ENCODE peak calls at places on chromosomes 3 and 15, in seven cellular contexts. E, O, Q, I, B, M and C are unnamed samples.
A peak's percentile ranks its signal among the peaks of the same experiment; 100 is the strongest.

GRCh38 chr3:54841461-54841860 is 86.4 kb downstream of the LRTM1 start:
- DNase-seq in E (no peak), O (no peak), Q (no peak), I (no peak), B (no peak), M (no peak), C (no peak)

GRCh38 chr3:170488802-170489201 is 70.1 kb downstream of the CLDN11 start:
- DNase-seq in E (no peak), O (no peak), Q (no peak), I (no peak), B (peak; percentile 78), M (no peak), C (no peak)

GRCh38 chr3:69210068-69210730 is 87.8 kb upstream of the LMOD3 start:
- DNase-seq in E (no peak), O (no peak), Q (no peak), I (no peak), B (no peak), M (no peak), C (no peak)

GRCh38 chr3:193777524-193777923 is 184.5 kb downstream of the OPA1 start:
- DNase-seq in E (no peak), O (no peak), Q (no peak), I (no peak), B (no peak), M (no peak), C (no peak)

GRCh38 chr3:181326637-181327223 is 337.2 kb upstream of the DNAJC19 start:
- DNase-seq in E (peak; percentile 25), O (no peak), Q (no peak), I (peak; percentile 7), B (no peak), M (peak; percentile 31), C (no peak)

GRCh38 chr3:71393093-71393492 is 190.4 kb downstream of the FOXP1 start:
- DNase-seq in E (no peak), O (no peak), Q (no peak), I (no peak), B (peak; percentile 23), M (no peak), C (no peak)

GRCh38 chr3:19384868-19385267 is 236.6 kb downstream of the KCNH8 start:
- DNase-seq in E (no peak), O (no peak), Q (no peak), I (no peak), B (no peak), M (no peak), C (no peak)

GRCh38 chr3:181629029-181629428 is 82.7 kb upstream of the SOX2 start:
- DNase-seq in E (no peak), O (no peak), Q (no peak), I (no peak), B (peak; percentile 2), M (no peak), C (no peak)

GRCh38 chr3:111143-112069 is 85.2 kb upstream of the CHL1 start:
- DNase-seq in E (no peak), O (no peak), Q (no peak), I (no peak), B (no peak), M (no peak), C (no peak)

GRCh38 chr3:72082121-72082715 is 297.3 kb upstream of the PROK2 start:
- DNase-seq in E (no peak), O (no peak), Q (peak; percentile 38), I (no peak), B (no peak), M (no peak), C (no peak)

GRCh38 chr3:127961963-127962362 is 46.9 kb downstream of the KBTBD12 start:
- DNase-seq in E (no peak), O (no peak), Q (no peak), I (peak; percentile 51), B (peak; percentile 25), M (no peak), C (no peak)

DNA sequence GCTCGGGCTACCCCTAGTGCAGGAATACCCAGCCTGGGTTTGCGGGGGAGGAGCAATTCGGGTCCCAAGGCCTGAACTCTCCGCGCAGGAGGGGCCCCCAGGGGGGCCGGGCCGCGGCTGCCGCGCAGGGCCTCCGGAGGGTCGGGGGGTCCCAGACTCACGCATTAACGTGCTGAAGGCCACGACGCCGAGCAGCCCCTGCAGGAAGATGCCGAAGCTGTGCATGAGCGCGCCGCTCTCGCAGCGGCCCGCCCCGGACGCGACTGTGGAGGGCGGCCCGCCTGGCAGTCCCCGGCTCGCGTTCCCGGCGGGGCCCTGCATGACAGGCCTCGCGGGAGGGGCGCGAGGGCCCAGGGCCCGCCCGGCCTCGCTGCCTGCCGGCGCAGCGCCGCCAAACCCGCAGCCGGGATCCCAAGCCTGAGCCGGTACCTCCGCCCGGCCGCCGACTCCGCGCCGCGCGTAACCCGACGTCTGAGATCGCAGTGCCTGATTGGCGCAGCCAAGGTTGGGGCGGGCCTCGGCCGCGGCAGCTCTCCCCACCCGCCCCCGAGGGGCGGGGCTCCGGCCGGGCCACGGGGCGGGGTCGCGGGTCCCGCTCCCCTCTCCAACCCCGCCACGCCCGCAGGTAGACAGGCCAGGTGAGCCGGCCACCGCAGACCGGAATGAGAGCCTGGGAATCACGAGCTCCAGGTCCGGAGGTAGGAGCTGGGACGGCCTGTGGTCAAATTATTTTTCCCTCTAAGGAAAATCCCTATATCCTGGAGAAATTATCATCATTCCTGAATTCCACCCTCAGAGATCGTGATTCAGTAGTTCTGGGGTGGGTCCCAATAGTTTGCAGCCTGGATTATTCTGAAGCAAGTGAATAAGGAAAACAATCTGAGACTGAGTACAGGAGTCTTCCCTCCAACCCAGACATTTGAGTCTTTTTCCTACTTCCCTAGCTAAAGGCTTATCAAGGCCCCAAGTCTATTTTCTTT is at the start of gene STIMATE:
- DNase-seq in E (peak; percentile 94), O (peak; percentile 85), Q (peak; percentile 81), I (peak; percentile 80), B (peak; percentile 73), M (peak; percentile 93), C (peak; percentile 92)
- TF ChIP-seq POLR2A in E (no peak), O (no peak), Q (peak; percentile 20), I (peak; percentile 72), B (no peak), M (no peak), C (peak; percentile 73)

DNA sequence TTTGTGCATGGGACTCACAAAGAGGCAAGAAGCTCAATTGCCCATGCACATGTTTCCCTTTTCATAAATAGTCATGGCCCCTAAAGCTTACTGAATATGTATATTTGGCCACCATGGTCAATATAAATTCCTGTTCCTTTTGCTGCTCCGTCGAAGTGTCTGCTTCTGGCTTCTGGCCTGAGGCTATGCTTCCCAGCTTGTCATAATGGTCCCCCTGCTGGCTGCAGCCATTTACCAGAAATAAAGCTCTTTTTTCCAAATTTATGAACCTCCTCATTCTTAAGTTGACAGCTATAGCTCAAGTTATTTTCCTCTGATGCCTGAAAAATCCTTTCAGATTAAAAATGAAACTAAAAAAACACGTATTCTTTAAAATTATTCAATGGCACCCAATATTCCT is 602.1 kb downstream of the VGLL3 start:
- DNase-seq in E (no peak), O (no peak), Q (no peak), I (no peak), B (no peak), M (no peak), C (no peak)
- H3K4me1 ChIP-seq in E (no peaks in the 10 kb centered on the region), O (no peaks in the 10 kb centered on the region), Q (no peaks in the 10 kb centered on the region), I (no peaks in the 10 kb centered on the region), B (no peaks in the 10 kb centered on the region), M (peaks cover 6% of the 10 kb centered on the region), C (no peaks in the 10 kb centered on the region)

GRCh38 chr3:46293035-46293724 is 50.9 kb downstream of the CCR3 start:
- DNase-seq in E (no peak), O (no peak), Q (no peak), I (no peak), B (no peak), M (no peak), C (no peak)
- TF ChIP-seq CTCF in E (peak; percentile 23), O (no peak), Q (no peak), I (no peak), B (no peak), M (no peak), C (no peak)

GRCh38 chr15:29677871-29678431 is 144.3 kb downstream of the TJP1 start:
- DNase-seq in E (no peak), O (no peak), Q (no peak), I (no peak), B (no peak), M (peak; percentile 65), C (no peak)

GRCh38 chr15:29674661-29675533 is 147.4 kb downstream of the TJP1 start:
- DNase-seq in E (peak; percentile 85), O (peak; percentile 58), Q (no peak), I (peak; percentile 94), B (peak; percentile 23), M (peak; percentile 69), C (peak; percentile 91)

GRCh38 chr15:29677450-29677849 is 144.8 kb downstream of the TJP1 start:
- DNase-seq in E (no peak), O (no peak), Q (no peak), I (no peak), B (no peak), M (peak; percentile 12), C (no peak)

GRCh38 chr15:29676961-29677402 is 145.3 kb downstream of the TJP1 start:
- DNase-seq in E (no peak), O (no peak), Q (no peak), I (no peak), B (peak; percentile 62), M (peak; percentile 67), C (no peak)

GRCh38 chr15:29675791-29676301 is 146.4 kb downstream of the TJP1 start:
- DNase-seq in E (no peak), O (no peak), Q (no peak), I (no peak), B (no peak), M (peak; percentile 16), C (no peak)
- TF ChIP-seq POLR2A in E (no peak), O (no peak), Q (no peak), I (no peak), B (no peak), M (no peak), C (no peak)

GRCh38 chr3:39067286-39067685 is 15.5 kb downstream of the WDR48 start:
- DNase-seq in E (no peak), O (no peak), Q (no peak), I (no peak), B (no peak), M (no peak), C (no peak)
- H3K4me1 ChIP-seq in E (no peaks in the 10 kb centered on the region), O (no peaks in the 10 kb centered on the region), Q (no peaks in the 10 kb centered on the region), I (no peaks in the 10 kb centered on the region), B (peaks cover 2% of the 10 kb centered on the region), M (no peaks in the 10 kb centered on the region), C (no peaks in the 10 kb centered on the region)